ENCODE peak calls at places on chromosomes 5 and 9, in four cellular contexts. One of them, this sample, is unnamed.

GRCh38 chr5:127311349-127311748 is 20.8 kb downstream of the MEGF10 start:
- DNase-seq in HepG2: no peak
- DNase-seq in uterus: no peak
- DNase-seq in HCT116: no peak
- DNase-seq in this sample: no peak

GRCh38 chr9:131661954-131662621 is 77.8 kb downstream of the RAPGEF1 start:
- DNase-seq in HepG2: no peak
- DNase-seq in uterus: no peak
- DNase-seq in HCT116: no peak
- DNase-seq in this sample: no peak

GRCh38 chr9:76996700-76997099 is 22.8 kb upstream of the FOXB2 start:
- DNase-seq in HepG2: peak
- DNase-seq in uterus: peak
- DNase-seq in HCT116: no peak
- DNase-seq in this sample: peak

GRCh38 chr5:119032653-119033052 is 38.2 kb upstream of the DMXL1 start:
- DNase-seq in HepG2: no peak
- DNase-seq in uterus: no peak
- DNase-seq in HCT116: no peak
- DNase-seq in this sample: no peak

GRCh38 chr5:147671365-147671764 is 111.2 kb downstream of the JAKMIP2 start:
- DNase-seq in HepG2: peak
- DNase-seq in uterus: no peak
- DNase-seq in HCT116: no peak
- DNase-seq in this sample: no peak

GRCh38 chr5:7876867-7877266 is 7.9 kb downstream of the MTRR start:
- DNase-seq in HepG2: no peak
- DNase-seq in uterus: no peak
- DNase-seq in HCT116: no peak
- DNase-seq in this sample: no peak

GRCh38 chr9:111531716-111532115 is 6.7 kb downstream of the ZNF483 start:
- DNase-seq in HepG2: no peak
- DNase-seq in uterus: no peak
- DNase-seq in HCT116: no peak
- DNase-seq in this sample: no peak

GRCh38 chr5:164672931-164673694 is 1167.7 kb downstream of the MAT2B start:
- DNase-seq in HepG2: no peak
- DNase-seq in uterus: no peak
- DNase-seq in HCT116: no peak
- DNase-seq in this sample: no peak

GRCh38 chr5:79845448-79846197 is 145.4 kb downstream of the MTX3 start:
- DNase-seq in HepG2: no peak
- DNase-seq in uterus: peak
- DNase-seq in HCT116: peak
- DNase-seq in this sample: no peak

GRCh38 chr5:137220523-137220927 is 278.6 kb downstream of the SPOCK1 start:
- DNase-seq in HepG2: peak
- DNase-seq in uterus: no peak
- DNase-seq in HCT116: peak
- DNase-seq in this sample: peak

GRCh38 chr5:133750856-133751255 is 138.5 kb upstream of the FSTL4 start:
- DNase-seq in HepG2: no peak
- DNase-seq in uterus: no peak
- DNase-seq in HCT116: no peak
- DNase-seq in this sample: no peak

GRCh38 chr9:131203438-131204219 is 72.7 kb downstream of the FAM78A start:
- DNase-seq in HepG2: peak
- DNase-seq in uterus: no peak
- DNase-seq in HCT116: no peak
- DNase-seq in this sample: no peak

GRCh38 chr5:7869474-7870136 is 657 bp downstream of the MTRR start:
- DNase-seq in HepG2: no peak
- DNase-seq in uterus: no peak
- DNase-seq in HCT116: no peak
- DNase-seq in this sample: no peak

GRCh38 chr5:6365142-6365976 is 13.0 kb downstream of the MED10 start:
- DNase-seq in HepG2: no peak
- DNase-seq in uterus: no peak
- DNase-seq in HCT116: no peak
- DNase-seq in this sample: no peak

GRCh38 chr5:53239301-53239990 is 129.9 kb upstream of the MOCS2 start:
- DNase-seq in HepG2: no peak
- DNase-seq in uterus: no peak
- DNase-seq in HCT116: no peak
- DNase-seq in this sample: no peak

GRCh38 chr9:135812961-135813360 is 94.4 kb downstream of the CAMSAP1 start:
- DNase-seq in HepG2: no peak
- DNase-seq in uterus: no peak
- DNase-seq in HCT116: no peak
- DNase-seq in this sample: no peak

GRCh38 chr5:41527201-41527779 is 16.9 kb upstream of the PLCXD3 start:
- DNase-seq in HepG2: no peak
- DNase-seq in uterus: no peak
- DNase-seq in HCT116: peak
- DNase-seq in this sample: peak

GRCh38 chr5:25160851-25161348 is 516.1 kb upstream of the CDH10 start:
- DNase-seq in HepG2: no peak
- DNase-seq in uterus: no peak
- DNase-seq in HCT116: no peak
- DNase-seq in this sample: no peak

GRCh38 chr9:7095054-7095453 is 337.3 kb downstream of the KDM4C start:
- DNase-seq in HepG2: no peak
- DNase-seq in uterus: no peak
- DNase-seq in HCT116: no peak
- DNase-seq in this sample: no peak

GRCh38 chr9:22169732-22170131 is 160.6 kb upstream of the CDKN2B start:
- DNase-seq in HepG2: no peak
- DNase-seq in uterus: no peak
- DNase-seq in HCT116: no peak
- DNase-seq in this sample: no peak

GRCh38 chr5:68843600-68844342 is 250.0 kb upstream of the SLC30A5 start:
- DNase-seq in HepG2: no peak
- DNase-seq in uterus: peak
- DNase-seq in HCT116: no peak
- DNase-seq in this sample: no peak

GRCh38 chr5:93620487-93621339 is 37.7 kb downstream of the NR2F1 start:
- DNase-seq in HepG2: peak
- DNase-seq in uterus: peak
- DNase-seq in HCT116: peak
- DNase-seq in this sample: peak

GRCh38 chr5:25056846-25057245 is 412.1 kb upstream of the CDH10 start:
- DNase-seq in HepG2: no peak
- DNase-seq in uterus: no peak
- DNase-seq in HCT116: no peak
- DNase-seq in this sample: no peak

GRCh38 chr9:127129718-127130085 is 7.3 kb upstream of the ANGPTL2 start:
- DNase-seq in HepG2: no peak
- DNase-seq in uterus: no peak
- DNase-seq in HCT116: no peak
- DNase-seq in this sample: no peak

GRCh38 chr5:143582176-143582575 is 178.7 kb upstream of the NR3C1 start:
- DNase-seq in HepG2: no peak
- DNase-seq in uterus: no peak
- DNase-seq in HCT116: no peak
- DNase-seq in this sample: no peak

GRCh38 chr5:80738466-80738865 is 83.7 kb upstream of the DHFR start:
- DNase-seq in HepG2: no peak
- DNase-seq in uterus: no peak
- DNase-seq in HCT116: no peak
- DNase-seq in this sample: no peak

GRCh38 chr5:10233505-10233904 is 16.2 kb downstream of the ATPSCKMT start:
- DNase-seq in HepG2: peak
- DNase-seq in uterus: no peak
- DNase-seq in HCT116: peak
- DNase-seq in this sample: no peak

GRCh38 chr5:42089705-42090104 is 164.6 kb downstream of the FBXO4 start:
- DNase-seq in HepG2: no peak
- DNase-seq in uterus: no peak
- DNase-seq in HCT116: no peak
- DNase-seq in this sample: no peak

GRCh38 chr9:128633057-128633456 is 23.6 kb downstream of the DYNC2I2 start:
- DNase-seq in HepG2: no peak
- DNase-seq in uterus: no peak
- DNase-seq in HCT116: no peak
- DNase-seq in this sample: no peak

GRCh38 chr9:128634651-128635262 is 21.9 kb downstream of the DYNC2I2 start:
- DNase-seq in HepG2: no peak
- DNase-seq in uterus: no peak
- DNase-seq in HCT116: no peak
- DNase-seq in this sample: no peak

GRCh38 chr9:128635266-128636023 is 21.2 kb downstream of the DYNC2I2 start:
- DNase-seq in HepG2: peak
- DNase-seq in uterus: peak
- DNase-seq in HCT116: peak
- DNase-seq in this sample: peak

GRCh38 chr9:128633601-128634000 is 23.0 kb downstream of the DYNC2I2 start:
- DNase-seq in HepG2: no peak
- DNase-seq in uterus: no peak
- DNase-seq in HCT116: no peak
- DNase-seq in this sample: no peak

DNA sequence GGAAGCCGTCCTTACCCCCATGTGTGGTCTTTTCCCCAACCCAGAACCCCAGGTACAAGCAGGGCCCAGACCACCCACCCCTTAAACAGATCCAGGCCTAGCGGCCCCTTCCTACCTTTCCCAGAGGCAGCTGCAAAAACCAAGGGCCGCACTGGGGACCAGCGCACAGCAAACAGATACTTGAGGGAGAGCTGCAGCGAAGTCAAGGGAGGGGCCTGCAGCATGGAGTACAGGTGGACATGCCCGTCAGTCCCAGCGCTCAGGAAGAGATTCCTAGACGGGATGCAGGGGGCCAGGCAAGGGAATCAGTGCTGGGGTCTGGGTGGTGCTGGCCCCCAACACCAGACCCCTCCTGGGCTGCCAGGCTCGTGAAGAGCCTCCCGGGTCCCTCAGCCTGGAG is 22.5 kb downstream of the DYNC2I2 start:
- DNase-seq in HepG2: no peak
- DNase-seq in uterus: no peak
- DNase-seq in HCT116: no peak
- DNase-seq in this sample: no peak
- H3K27ac ChIP-seq in HepG2: no peak
- H3K27ac ChIP-seq in uterus: peak
- H3K27ac ChIP-seq in HCT116: peak
- H3K27ac ChIP-seq in this sample: peak

DNA sequence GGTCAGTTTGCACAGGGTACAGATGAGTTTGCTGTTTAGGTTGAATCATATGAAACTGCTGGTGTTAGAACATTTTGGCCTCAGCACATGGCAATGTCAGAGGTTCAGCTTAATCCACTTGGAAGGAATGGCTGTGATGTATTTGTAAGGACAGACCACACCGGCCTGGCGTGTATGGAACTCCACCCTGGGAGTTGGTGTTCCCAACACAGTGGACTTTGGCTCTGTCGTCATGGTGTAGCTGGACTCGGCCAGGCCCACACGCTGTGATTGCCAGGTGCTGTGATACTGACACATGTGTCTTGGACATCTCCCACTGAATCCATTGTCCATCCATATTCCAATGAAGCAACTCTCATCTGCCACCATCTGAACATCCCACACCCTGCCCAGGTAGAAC is 90.3 kb downstream of the ZNF618 start:
- DNase-seq in HepG2: peak
- DNase-seq in uterus: no peak
- DNase-seq in HCT116: no peak
- DNase-seq in this sample: no peak
- TF ChIP-seq POLR2A in HepG2: no peak
- TF ChIP-seq POLR2A in uterus: no peak
- TF ChIP-seq POLR2A in HCT116: no peak
- TF ChIP-seq POLR2A in this sample: no peak

GRCh38 chr9:105293408-105293807 is 49.0 kb downstream of the SLC44A1 start:
- DNase-seq in HepG2: no peak
- DNase-seq in uterus: no peak
- DNase-seq in HCT116: no peak
- DNase-seq in this sample: no peak
- H3K27ac ChIP-seq in HepG2: no peak
- H3K27ac ChIP-seq in uterus: no peak
- H3K27ac ChIP-seq in HCT116: no peak
- H3K27ac ChIP-seq in this sample: no peak

GRCh38 chr9:137305060-137305787 is 3.2 kb upstream of the NRARP start:
- DNase-seq in HepG2: no peak
- DNase-seq in uterus: peak
- DNase-seq in HCT116: no peak
- DNase-seq in this sample: no peak
- TF ChIP-seq POLR2A in HepG2: no peak
- TF ChIP-seq POLR2A in uterus: no peak
- TF ChIP-seq POLR2A in HCT116: no peak
- TF ChIP-seq POLR2A in this sample: no peak

GRCh38 chr9:35948901-35949318 is 9.0 kb downstream of the OR2S2 start:
- DNase-seq in HepG2: peak
- DNase-seq in uterus: no peak
- DNase-seq in HCT116: no peak
- DNase-seq in this sample: no peak

GRCh38 chr9:35942286-35942685 is 15.7 kb downstream of the OR2S2 start:
- DNase-seq in HepG2: no peak
- DNase-seq in uterus: no peak
- DNase-seq in HCT116: no peak
- DNase-seq in this sample: no peak

GRCh38 chr9:35948451-35948850 is 9.5 kb downstream of the OR2S2 start:
- DNase-seq in HepG2: no peak
- DNase-seq in uterus: no peak
- DNase-seq in HCT116: no peak
- DNase-seq in this sample: no peak

GRCh38 chr9:35944173-35944572 is 13.8 kb downstream of the OR2S2 start:
- DNase-seq in HepG2: no peak
- DNase-seq in uterus: no peak
- DNase-seq in HCT116: no peak
- DNase-seq in this sample: no peak

GRCh38 chr9:35945341-35946018 is 12.5 kb downstream of the OR2S2 start:
- DNase-seq in HepG2: peak
- DNase-seq in uterus: peak
- DNase-seq in HCT116: peak
- DNase-seq in this sample: peak
- H3K27ac ChIP-seq in HepG2: no peak
- H3K27ac ChIP-seq in uterus: peak
- H3K27ac ChIP-seq in HCT116: peak
- H3K27ac ChIP-seq in this sample: no peak

GRCh38 chr5:149337746-149338145 is 7.6 kb upstream of the GRPEL2 start:
- DNase-seq in HepG2: no peak
- DNase-seq in uterus: no peak
- DNase-seq in HCT116: no peak
- DNase-seq in this sample: no peak
- TF ChIP-seq POLR2A in HepG2: no peak
- TF ChIP-seq POLR2A in uterus: no peak
- TF ChIP-seq POLR2A in HCT116: no peak
- TF ChIP-seq POLR2A in this sample: no peak

GRCh38 chr5:158811921-158812320 is 287.8 kb downstream of the EBF1 start:
- DNase-seq in HepG2: no peak
- DNase-seq in uterus: no peak
- DNase-seq in HCT116: no peak
- DNase-seq in this sample: no peak

GRCh38 chr5:158811350-158811749 is 288.4 kb downstream of the EBF1 start:
- DNase-seq in HepG2: no peak
- DNase-seq in uterus: no peak
- DNase-seq in HCT116: no peak
- DNase-seq in this sample: no peak

GRCh38 chr5:158810615-158811014 is 289.1 kb downstream of the EBF1 start:
- DNase-seq in HepG2: no peak
- DNase-seq in uterus: no peak
- DNase-seq in HCT116: no peak
- DNase-seq in this sample: no peak

GRCh38 chr5:158807947-158808346 is 291.8 kb downstream of the EBF1 start:
- DNase-seq in HepG2: no peak
- DNase-seq in uterus: no peak
- DNase-seq in HCT116: no peak
- DNase-seq in this sample: no peak

GRCh38 chr5:158809310-158809709 is 290.4 kb downstream of the EBF1 start:
- DNase-seq in HepG2: no peak
- DNase-seq in uterus: no peak
- DNase-seq in HCT116: no peak
- DNase-seq in this sample: no peak
- H3K27ac ChIP-seq in HepG2: no peak
- H3K27ac ChIP-seq in uterus: no peak
- H3K27ac ChIP-seq in HCT116: no peak
- H3K27ac ChIP-seq in this sample: no peak